ENCODE peak calls at places on chromosomes 13 and 19, in ten cellular contexts. O is small intestine; I is IMR-90; V is SK-N-SH; P is CD8-positive, alpha-beta T cell; Y is spleen; W is pancreas; L is aorta; B is ascending aorta; Q is AG09309. T is an unnamed sample.

GRCh38 chr19:33668968-33669367 is 47.2 kb downstream of the CHST8 start:
- DNase-seq in Q (no peak), P (no peak), Y (peak; percentile 32), V (no peak), I (no peak), O (no peak), W (no peak), L (peak; percentile 12), B (no peak), T (no peak)

GRCh38 chr13:29429496-29429895 is 166.0 kb downstream of the SLC7A1 start:
- DNase-seq in I (no peak), O (no peak), P (no peak), Q (no peak), V (no peak), B (no peak), L (no peak), Y (no peak), W (no peak), T (no peak)

GRCh38 chr19:14114854-14115253 is 2.7 kb downstream of the PRKACA start:
- DNase-seq in Q (no peak), L (peak; percentile 82), P (no peak), Y (peak; percentile 91), O (peak; percentile 41), V (peak; percentile 60), I (no peak), B (no peak), W (peak; percentile 61), T (no peak)

GRCh38 chr13:87684850-87685735 is 13.9 kb downstream of the SLITRK5 start:
- DNase-seq in B (no peak), W (no peak), O (no peak), Q (no peak), I (no peak), V (no peak), Y (no peak), L (no peak), P (no peak), T (no peak)

GRCh38 chr13:92413452-92413851 is 813.2 kb upstream of the GPC6 start:
- DNase-seq in W (no peak), B (no peak), I (no peak), O (no peak), Y (no peak), V (no peak), L (no peak), Q (no peak), P (no peak), T (no peak)

GRCh38 chr13:104954210-104954609 is 1581.3 kb downstream of the EFNB2 start:
- DNase-seq in B (no peak), Y (no peak), W (no peak), V (no peak), Q (no peak), L (no peak), P (no peak), O (no peak), I (no peak), T (no peak)

GRCh38 chr19:19579533-19580361 is 38.7 kb downstream of the PBX4 start:
- DNase-seq in I (no peak), Q (no peak), V (no peak), W (no peak), O (no peak), P (no peak), L (no peak), Y (no peak), B (no peak), T (no peak)

GRCh38 chr19:13864513-13865242 is 12.3 kb upstream of the NANOS3 start:
- DNase-seq in B (no peak), O (no peak), L (no peak), W (peak; percentile 40), Y (peak; percentile 70), Q (no peak), V (peak; percentile 85), I (no peak), P (no peak), T (no peak)

GRCh38 chr19:4870025-4870700 is 2.7 kb upstream of the PLIN3 start:
- DNase-seq in W (no peak), P (no peak), Y (peak; percentile 76), O (peak; percentile 77), Q (peak; percentile 77), L (peak; percentile 87), V (no peak), I (peak; percentile 92), B (no peak), T (peak; percentile 79)

GRCh38 chr13:51729853-51730553 is 74.0 kb downstream of the DHRS12 start:
- DNase-seq in Q (peak; percentile 57), L (peak; percentile 86), Y (no peak), W (no peak), I (peak; percentile 90), P (no peak), V (no peak), O (peak; percentile 19), B (peak; percentile 29), T (peak; percentile 70)

GRCh38 chr13:34459856-34460255 is 482.2 kb upstream of the NBEA start:
- DNase-seq in O (no peak), V (no peak), I (no peak), P (no peak), L (no peak), Y (no peak), Q (no peak), W (no peak), B (no peak), T (no peak)

GRCh38 chr13:42548731-42549554 is 25.0 kb upstream of the TNFSF11 start:
- DNase-seq in Q (no peak), O (peak; percentile 9), Y (no peak), P (no peak), B (peak; percentile 17), L (no peak), V (no peak), W (no peak), I (no peak), T (no peak)
- H3K4me3 ChIP-seq in Q (no peak overlapping the region), O (no peak overlapping the region), Y (no peak overlapping the region), P (no peak overlapping the region), B (no peak overlapping the region), L (no peak overlapping the region), V (no peak overlapping the region), W (no peak overlapping the region), I (no peak overlapping the region), T (no peak overlapping the region)

DNA sequence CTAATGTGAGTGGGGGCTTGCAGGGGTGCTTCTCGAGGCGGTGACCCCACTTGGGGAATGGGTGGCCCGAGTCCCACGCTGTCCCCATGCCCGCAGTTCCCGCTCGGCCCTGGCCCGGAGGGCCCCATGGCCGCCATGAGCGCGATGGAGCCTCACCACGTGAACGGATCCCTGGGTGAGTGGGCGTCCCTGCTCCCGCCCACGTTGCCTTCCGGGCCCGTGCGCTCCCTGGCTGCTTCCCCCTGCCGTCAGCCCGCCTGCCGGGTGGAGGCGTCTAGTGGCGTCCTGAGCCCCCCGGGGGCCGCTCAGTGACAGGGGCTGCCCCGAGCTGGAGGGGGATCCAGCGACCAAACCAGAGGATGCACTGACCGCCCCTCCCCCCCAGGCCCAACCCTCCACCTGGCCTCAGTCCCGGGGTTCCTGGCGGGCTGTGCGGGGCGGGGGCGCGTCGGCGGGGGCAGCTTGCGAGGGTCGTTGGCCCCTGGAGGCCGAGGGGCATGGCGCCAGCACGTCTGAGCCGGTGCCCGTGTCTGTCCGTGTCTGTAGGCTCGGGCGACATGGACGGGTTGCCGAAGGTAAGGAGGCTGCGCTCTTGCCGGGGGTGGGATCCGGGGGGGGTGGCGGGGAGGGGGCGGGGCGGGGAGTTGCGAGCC is 4.8 kb downstream of the ISYNA1 start:
- DNase-seq in W (peak; percentile 69), L (no peak), B (no peak), Q (no peak), O (no peak), I (no peak), Y (peak; percentile 92), V (peak; percentile 75), P (no peak), T (no peak)
- H3K4me3 ChIP-seq in W (no peak overlapping the region), L (no peak overlapping the region), B (peak overlapping the region; percentile 50), Q (peak overlapping the region; percentile 39), O (peak overlapping the region; percentile 38), I (peak overlapping the region; percentile 37), Y (peak overlapping the region; percentile 63), V (no peak overlapping the region), P (peak overlapping the region; percentile 71), T (peak overlapping the region; percentile 39)

GRCh38 chr19:6532244-6532999 is 1.6 kb downstream of the TNFSF9 start:
- DNase-seq in I (no peak), P (no peak), L (no peak), B (no peak), V (no peak), W (no peak), Y (peak; percentile 84), Q (no peak), O (no peak), T (no peak)
- H3K4me3 ChIP-seq in I (no peak overlapping the region), P (peak overlapping the region; percentile 5), L (no peak overlapping the region), B (no peak overlapping the region), V (peak overlapping the region; percentile 69), W (no peak overlapping the region), Y (peak overlapping the region; percentile 52), Q (no peak overlapping the region), O (no peak overlapping the region), T (peak overlapping the region; percentile 75)

GRCh38 chr19:53828531-53828930 is 4.4 kb upstream of the NLRP12 start:
- DNase-seq in L (no peak), V (no peak), Y (no peak), I (no peak), B (no peak), W (no peak), Q (no peak), P (no peak), O (no peak), T (no peak)
- H3K4me3 ChIP-seq in L (no peak overlapping the region), V (no peak overlapping the region), Y (no peak overlapping the region), I (no peak overlapping the region), B (no peak overlapping the region), W (no peak overlapping the region), Q (no peak overlapping the region), P (no peak overlapping the region), O (no peak overlapping the region), T (no peak overlapping the region)

GRCh38 chr19:11656535-11656934 is 59.3 kb downstream of the ZNF627 start:
- DNase-seq in O (no peak), V (no peak), W (no peak), Y (no peak), I (no peak), P (no peak), B (no peak), L (no peak), Q (no peak), T (no peak)

GRCh38 chr19:11649941-11650340 is 52.7 kb downstream of the ZNF627 start:
- DNase-seq in B (no peak), I (peak; percentile 5), V (no peak), L (no peak), O (no peak), Y (no peak), W (no peak), P (no peak), Q (peak; percentile 21), T (no peak)

GRCh38 chr19:11651062-11651461 is 53.8 kb downstream of the ZNF627 start:
- DNase-seq in V (no peak), Y (no peak), L (no peak), I (no peak), P (no peak), Q (no peak), O (no peak), B (no peak), W (no peak), T (no peak)

GRCh38 chr19:11652056-11652455 is 54.8 kb downstream of the ZNF627 start:
- DNase-seq in B (no peak), V (no peak), L (no peak), O (no peak), P (no peak), W (no peak), Y (no peak), I (no peak), Q (no peak), T (no peak)

DNA sequence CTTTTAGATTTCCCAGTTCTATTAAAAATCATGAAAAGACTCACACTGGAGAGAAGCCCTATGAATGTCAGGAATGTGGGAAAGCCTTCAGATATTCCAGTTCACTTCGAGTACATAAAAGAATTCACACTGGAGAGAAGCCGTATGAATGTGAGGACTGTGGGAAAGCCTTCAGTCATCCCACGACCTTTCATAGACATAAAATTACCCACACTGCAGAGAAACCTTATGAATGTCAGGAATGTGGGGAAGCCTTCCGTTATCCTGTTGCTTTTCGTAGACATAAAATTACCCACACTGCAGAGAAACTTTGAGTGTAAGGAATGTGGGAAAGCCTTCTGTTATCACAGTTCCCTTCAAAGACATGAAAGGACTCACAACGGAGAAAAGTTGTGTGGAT is 55.2 kb downstream of the ZNF627 start:
- DNase-seq in I (no peak), P (no peak), W (no peak), L (no peak), B (no peak), Y (no peak), O (no peak), V (no peak), Q (no peak), T (no peak)
- H3K4me3 ChIP-seq in I (no peak overlapping the region), P (no peak overlapping the region), W (no peak overlapping the region), L (no peak overlapping the region), B (no peak overlapping the region), Y (no peak overlapping the region), O (no peak overlapping the region), V (no peak overlapping the region), Q (no peak overlapping the region), T (no peak overlapping the region)

T was measured in kidney epithelial cell.